ENCODE peak calls at places on chromosomes 7 and 10, in four cellular contexts. S is HL-60, C is GM12878, O is K562. G is an unnamed sample.

GRCh38 chr7:104160375-104160774 is 47.4 kb downstream of the ORC5 start:
- DNase-seq in C (no peak), S (no peak), O (no peak), G (no peak)

GRCh38 chr7:52696183-52696582 is 339.2 kb upstream of the POM121L12 start:
- DNase-seq in C (no peak), O (no peak), S (no peak), G (no peak)

GRCh38 chr7:43038229-43038628 is 74.2 kb upstream of the HECW1 start:
- DNase-seq in C (no peak), O (no peak), S (no peak), G (no peak)

GRCh38 chr10:61836888-61837747 is 64.4 kb upstream of the ARID5B start:
- DNase-seq in C (no peak), S (no peak), O (no peak), G (no peak)

GRCh38 chr10:22016046-22016705 is 12.6 kb upstream of the DNAJC1 start:
- DNase-seq in O (no peak), C (no peak), S (peak), G (no peak)

GRCh38 chr7:133061357-133061756 is 20.5 kb downstream of the CHCHD3 start:
- DNase-seq in S (no peak), O (no peak), C (no peak), G (no peak)

GRCh38 chr7:98678215-98678614 is 61.1 kb downstream of the NPTX2 start:
- DNase-seq in S (no peak), C (no peak), O (no peak), G (no peak)

GRCh38 chr7:128909605-128910568 is 622 bp downstream of the KCP start:
- DNase-seq in C (no peak), O (no peak), S (no peak), G (no peak)

GRCh38 chr7:37832194-37832593 is 16.2 kb upstream of the NME8 start:
- DNase-seq in S (peak), O (no peak), C (no peak), G (no peak)
- TF ChIP-seq SPI1 in S (no peak), O (no peak), C (no peak), G (no peak)

DNA sequence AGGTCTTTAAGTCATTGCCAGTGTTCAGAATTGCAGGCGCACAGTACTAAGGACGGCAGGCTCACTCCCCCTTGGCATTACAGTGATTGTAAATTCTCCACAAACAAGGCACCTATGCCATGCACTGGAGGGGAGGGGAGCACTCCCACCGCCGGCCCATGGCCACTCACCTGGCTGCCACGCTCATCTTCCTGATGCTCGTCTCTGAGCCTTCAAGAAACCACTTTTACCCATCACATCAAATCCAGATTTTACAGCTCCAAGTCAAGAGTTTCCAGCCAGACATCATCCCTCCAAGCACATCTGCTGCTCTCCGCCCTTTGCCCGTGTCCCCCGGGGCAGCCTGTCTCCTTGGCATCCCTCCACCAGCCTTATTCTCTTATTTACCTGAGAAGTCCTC is 350.2 kb upstream of the SHH start:
- DNase-seq in C (no peak), S (no peak), O (no peak), G (no peak)
- TF ChIP-seq POLR2AphosphoS5 in C (no peak), S (no peak), O (no peak), G (no peak)

GRCh38 chr7:137684776-137685175 is 162.0 kb downstream of the DGKI start:
- DNase-seq in C (no peak), S (no peak), O (no peak), G (no peak)

GRCh38 chr7:137684316-137684715 is 162.5 kb downstream of the DGKI start:
- DNase-seq in O (no peak), C (no peak), S (no peak), G (no peak)

GRCh38 chr7:137685439-137686164 is 161.2 kb downstream of the DGKI start:
- DNase-seq in O (no peak), S (no peak), C (no peak), G (no peak)

GRCh38 chr7:137681657-137682562 is 164.9 kb downstream of the DGKI start:
- DNase-seq in C (no peak), O (no peak), S (no peak), G (no peak)

GRCh38 chr7:137682596-137682995 is 164.2 kb downstream of the DGKI start:
- DNase-seq in O (no peak), S (no peak), C (no peak), G (no peak)
- TF ChIP-seq SPI1 in O (no peak), S (no peak), C (no peak), G (no peak)

GRCh38 chr10:75403144-75404022 is 1.8 kb upstream of the ZNF503 start:
- DNase-seq in C (no peak), O (no peak), S (peak), G (no peak)
- TF ChIP-seq POLR2AphosphoS5 in C (no peak), O (no peak), S (no peak), G (no peak)

GRCh38 chr7:14582010-14582409 is 320.5 kb downstream of the DGKB start:
- DNase-seq in C (no peak), S (no peak), O (no peak), G (no peak)

GRCh38 chr7:14585232-14585631 is 317.3 kb downstream of the DGKB start:
- DNase-seq in O (no peak), C (no peak), S (no peak), G (no peak)

GRCh38 chr7:14579971-14580370 is 322.6 kb downstream of the DGKB start:
- DNase-seq in S (no peak), C (no peak), O (no peak), G (no peak)

GRCh38 chr7:14583518-14583917 is 319.0 kb downstream of the DGKB start:
- DNase-seq in C (no peak), O (no peak), S (no peak), G (no peak)
- TF ChIP-seq SPI1 in C (no peak), O (no peak), S (no peak), G (no peak)

GRCh38 chr7:150405584-150406310 is 26.6 kb downstream of the ZNF775 start:
- DNase-seq in O (peak), S (peak), C (no peak), G (no peak)

GRCh38 chr7:150404785-150405583 is 25.9 kb downstream of the ZNF775 start:
- DNase-seq in O (peak), S (peak), C (no peak), G (peak)

GRCh38 chr7:150403376-150404171 is 24.4 kb downstream of the ZNF775 start:
- DNase-seq in O (no peak), S (no peak), C (no peak), G (no peak)

GRCh38 chr7:150402671-150403321 is 23.7 kb downstream of the ZNF775 start:
- DNase-seq in O (no peak), C (no peak), S (no peak), G (no peak)

GRCh38 chr7:150404172-150404784 is 25.1 kb downstream of the ZNF775 start:
- DNase-seq in S (no peak), C (no peak), O (no peak), G (no peak)
- TF ChIP-seq POLR2AphosphoS5 in S (no peak), C (no peak), O (no peak), G (no peak)